ENCODE peak calls at places on chromosomes 13 and 19, in six cellular contexts. One of them, this sample, is unnamed. For H3K9me3, the result is how much of the 10 kb centered on the place peaks cover.

GRCh38 chr19:46489445-46490272 is 6.0 kb downstream of the PNMA8B start:
- DNase-seq in psoas muscle: peak
- DNase-seq in H9: no peak
- DNase-seq in ascending aorta: peak
- DNase-seq in body of pancreas: peak
- DNase-seq in thoracic aorta: peak
- DNase-seq in this sample: no peak

GRCh38 chr19:4042731-4043082 is 24.0 kb downstream of the ZBTB7A start:
- DNase-seq in psoas muscle: no peak
- DNase-seq in H9: no peak
- DNase-seq in ascending aorta: no peak
- DNase-seq in body of pancreas: peak
- DNase-seq in thoracic aorta: no peak
- DNase-seq in this sample: no peak

GRCh38 chr13:112516218-112516617 is 71.7 kb downstream of the TUBGCP3 start:
- DNase-seq in psoas muscle: no peak
- DNase-seq in H9: no peak
- DNase-seq in ascending aorta: no peak
- DNase-seq in body of pancreas: no peak
- DNase-seq in thoracic aorta: no peak
- DNase-seq in this sample: no peak

GRCh38 chr13:66425741-66426140 is 804.4 kb downstream of the PCDH9 start:
- DNase-seq in psoas muscle: no peak
- DNase-seq in H9: no peak
- DNase-seq in ascending aorta: no peak
- DNase-seq in body of pancreas: no peak
- DNase-seq in thoracic aorta: no peak
- DNase-seq in this sample: no peak

GRCh38 chr13:45325806-45326205 is 15.2 kb downstream of the TPT1 start:
- DNase-seq in psoas muscle: peak
- DNase-seq in H9: no peak
- DNase-seq in ascending aorta: peak
- DNase-seq in body of pancreas: peak
- DNase-seq in thoracic aorta: peak
- DNase-seq in this sample: peak

GRCh38 chr19:48333467-48334384 is 8.4 kb downstream of the EMP3 start:
- DNase-seq in psoas muscle: peak
- DNase-seq in H9: peak
- DNase-seq in ascending aorta: peak
- DNase-seq in body of pancreas: peak
- DNase-seq in thoracic aorta: peak
- DNase-seq in this sample: peak

GRCh38 chr19:5559804-5560133 is 8.0 kb downstream of the TINCR start:
- DNase-seq in psoas muscle: no peak
- DNase-seq in H9: no peak
- DNase-seq in ascending aorta: no peak
- DNase-seq in body of pancreas: no peak
- DNase-seq in thoracic aorta: no peak
- DNase-seq in this sample: no peak

GRCh38 chr19:40811478-40812341 is 12.7 kb downstream of the EGLN2 start:
- DNase-seq in psoas muscle: peak
- DNase-seq in H9: peak
- DNase-seq in ascending aorta: no peak
- DNase-seq in body of pancreas: no peak
- DNase-seq in thoracic aorta: no peak
- DNase-seq in this sample: no peak

GRCh38 chr19:22622901-22623840 is 11.0 kb upstream of the ZNF492 start:
- DNase-seq in psoas muscle: no peak
- DNase-seq in H9: no peak
- DNase-seq in ascending aorta: no peak
- DNase-seq in body of pancreas: no peak
- DNase-seq in thoracic aorta: no peak
- DNase-seq in this sample: no peak
- H3K9me3 ChIP-seq in psoas muscle: under half
- H3K9me3 ChIP-seq in H9: half or more
- H3K9me3 ChIP-seq in ascending aorta: under half
- H3K9me3 ChIP-seq in body of pancreas: under half
- H3K9me3 ChIP-seq in thoracic aorta: under half
- H3K9me3 ChIP-seq in this sample: half or more

GRCh38 chr19:2850256-2850925 is 9.1 kb downstream of the ZNF555 start:
- DNase-seq in psoas muscle: no peak
- DNase-seq in H9: no peak
- DNase-seq in ascending aorta: no peak
- DNase-seq in body of pancreas: no peak
- DNase-seq in thoracic aorta: no peak
- DNase-seq in this sample: no peak

GRCh38 chr19:2854849-2855248 is 12.3 kb upstream of the ZNF556 start:
- DNase-seq in psoas muscle: no peak
- DNase-seq in H9: no peak
- DNase-seq in ascending aorta: no peak
- DNase-seq in body of pancreas: no peak
- DNase-seq in thoracic aorta: no peak
- DNase-seq in this sample: no peak

GRCh38 chr19:2856457-2857055 is 10.6 kb upstream of the ZNF556 start:
- DNase-seq in psoas muscle: no peak
- DNase-seq in H9: no peak
- DNase-seq in ascending aorta: no peak
- DNase-seq in body of pancreas: no peak
- DNase-seq in thoracic aorta: no peak
- DNase-seq in this sample: no peak

GRCh38 chr19:2852598-2852997 is 11.3 kb downstream of the ZNF555 start:
- DNase-seq in psoas muscle: no peak
- DNase-seq in H9: no peak
- DNase-seq in ascending aorta: no peak
- DNase-seq in body of pancreas: no peak
- DNase-seq in thoracic aorta: no peak
- DNase-seq in this sample: no peak

DNA sequence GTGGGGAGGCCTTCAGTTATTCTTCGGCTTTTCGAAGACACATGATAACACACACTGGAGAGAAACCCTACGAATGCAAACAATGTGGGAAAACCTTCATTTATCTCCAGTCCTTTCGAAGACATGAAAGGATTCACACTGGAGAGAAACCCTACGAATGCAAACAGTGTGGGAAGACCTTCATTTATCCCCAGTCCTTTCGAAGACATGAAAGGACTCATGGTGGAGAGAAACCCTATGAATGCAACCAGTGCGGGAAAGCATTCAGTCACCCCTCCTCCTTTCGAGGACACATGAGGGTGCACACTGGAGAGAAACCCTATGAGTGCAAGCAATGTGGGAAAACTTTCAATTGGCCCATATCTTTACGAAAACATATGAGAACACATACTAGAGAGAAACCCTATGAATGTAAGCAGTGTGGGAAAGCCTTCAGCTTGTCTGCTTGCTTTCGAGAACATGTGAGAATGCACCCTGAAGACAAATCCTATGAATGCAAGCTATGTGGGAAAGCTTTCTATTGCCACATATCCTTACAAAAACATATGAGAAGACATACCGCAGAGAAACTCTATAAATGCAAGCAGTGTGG is 11.8 kb downstream of the ZNF555 start:
- DNase-seq in psoas muscle: no peak
- DNase-seq in H9: no peak
- DNase-seq in ascending aorta: no peak
- DNase-seq in body of pancreas: no peak
- DNase-seq in thoracic aorta: no peak
- DNase-seq in this sample: no peak
- H3K9me3 ChIP-seq in psoas muscle: half or more
- H3K9me3 ChIP-seq in H9: half or more
- H3K9me3 ChIP-seq in ascending aorta: half or more
- H3K9me3 ChIP-seq in body of pancreas: under half
- H3K9me3 ChIP-seq in thoracic aorta: half or more
- H3K9me3 ChIP-seq in this sample: half or more

DNA sequence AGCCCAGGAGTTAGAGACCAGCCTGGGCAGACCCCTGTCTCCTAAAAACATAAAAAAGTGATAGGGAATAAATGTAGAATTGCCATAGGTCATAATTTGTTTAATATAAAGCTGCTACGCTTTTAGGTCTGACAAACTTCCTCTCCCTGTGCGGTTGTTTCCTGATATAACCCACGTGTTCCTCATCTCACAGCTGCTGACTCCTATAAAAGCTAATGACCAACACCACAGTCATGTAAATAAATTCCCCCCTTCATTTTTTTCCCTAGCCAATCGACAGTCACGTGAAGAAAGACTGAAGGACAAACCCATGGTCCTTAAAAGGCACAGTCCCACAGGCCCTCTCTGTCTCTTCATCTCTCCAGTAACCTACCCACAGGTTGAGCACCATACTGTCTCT is 27.5 kb downstream of the ZNF266 start:
- DNase-seq in psoas muscle: no peak
- DNase-seq in H9: no peak
- DNase-seq in ascending aorta: no peak
- DNase-seq in body of pancreas: no peak
- DNase-seq in thoracic aorta: no peak
- DNase-seq in this sample: no peak
- H3K9me3 ChIP-seq in psoas muscle: half or more
- H3K9me3 ChIP-seq in H9: half or more
- H3K9me3 ChIP-seq in ascending aorta: half or more
- H3K9me3 ChIP-seq in body of pancreas: under half
- H3K9me3 ChIP-seq in thoracic aorta: half or more
- H3K9me3 ChIP-seq in this sample: half or more

GRCh38 chr19:58044886-58045285 is 11.1 kb downstream of the ZSCAN1 start:
- DNase-seq in psoas muscle: no peak
- DNase-seq in H9: no peak
- DNase-seq in ascending aorta: no peak
- DNase-seq in body of pancreas: no peak
- DNase-seq in thoracic aorta: no peak
- DNase-seq in this sample: no peak
- H3K9me3 ChIP-seq in psoas muscle: under half
- H3K9me3 ChIP-seq in H9: under half
- H3K9me3 ChIP-seq in ascending aorta: half or more
- H3K9me3 ChIP-seq in body of pancreas: under half
- H3K9me3 ChIP-seq in thoracic aorta: under half
- H3K9me3 ChIP-seq in this sample: half or more

GRCh38 chr19:27393591-27393990 is 1819.4 kb downstream of the UQCRFS1 start:
- DNase-seq in psoas muscle: no peak
- DNase-seq in H9: no peak
- DNase-seq in ascending aorta: no peak
- DNase-seq in body of pancreas: no peak
- DNase-seq in thoracic aorta: no peak
- DNase-seq in this sample: no peak
- H3K9me3 ChIP-seq in psoas muscle: under half
- H3K9me3 ChIP-seq in H9: half or more
- H3K9me3 ChIP-seq in ascending aorta: under half
- H3K9me3 ChIP-seq in body of pancreas: under half
- H3K9me3 ChIP-seq in thoracic aorta: under half
- H3K9me3 ChIP-seq in this sample: under half

DNA sequence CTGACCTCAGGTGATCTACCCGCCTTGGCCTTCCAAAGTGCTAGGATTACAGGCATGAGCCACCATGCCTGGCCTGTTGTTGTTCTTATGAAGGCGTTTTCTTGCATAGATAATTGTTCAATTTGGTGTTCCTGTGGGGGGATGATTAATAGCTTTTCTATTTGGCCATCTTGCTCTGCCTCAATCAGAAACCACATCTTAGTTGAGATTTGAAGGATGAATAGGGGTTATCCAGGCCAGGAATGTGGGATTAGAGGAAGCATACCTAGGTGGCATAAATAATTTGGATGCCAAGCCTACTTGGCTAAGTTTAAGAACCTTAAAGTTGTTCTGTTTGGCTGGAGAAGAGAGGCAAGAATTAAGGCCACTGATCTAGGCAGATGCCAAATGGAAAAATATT is 44.4 kb downstream of the CCNA1 start:
- DNase-seq in psoas muscle: no peak
- DNase-seq in H9: no peak
- DNase-seq in ascending aorta: no peak
- DNase-seq in body of pancreas: no peak
- DNase-seq in thoracic aorta: no peak
- DNase-seq in this sample: no peak
- H3K9me3 ChIP-seq in psoas muscle: under half
- H3K9me3 ChIP-seq in H9: under half
- H3K9me3 ChIP-seq in ascending aorta: under half
- H3K9me3 ChIP-seq in body of pancreas: under half
- H3K9me3 ChIP-seq in thoracic aorta: under half
- H3K9me3 ChIP-seq in this sample: under half

GRCh38 chr13:19085876-19086275 is 95.7 kb downstream of the TUBA3C start:
- DNase-seq in psoas muscle: no peak
- DNase-seq in H9: no peak
- DNase-seq in ascending aorta: no peak
- DNase-seq in body of pancreas: no peak
- DNase-seq in thoracic aorta: no peak
- DNase-seq in this sample: no peak
- H3K9me3 ChIP-seq in psoas muscle: under half
- H3K9me3 ChIP-seq in H9: half or more
- H3K9me3 ChIP-seq in ascending aorta: under half
- H3K9me3 ChIP-seq in body of pancreas: under half
- H3K9me3 ChIP-seq in thoracic aorta: under half
- H3K9me3 ChIP-seq in this sample: half or more

DNA sequence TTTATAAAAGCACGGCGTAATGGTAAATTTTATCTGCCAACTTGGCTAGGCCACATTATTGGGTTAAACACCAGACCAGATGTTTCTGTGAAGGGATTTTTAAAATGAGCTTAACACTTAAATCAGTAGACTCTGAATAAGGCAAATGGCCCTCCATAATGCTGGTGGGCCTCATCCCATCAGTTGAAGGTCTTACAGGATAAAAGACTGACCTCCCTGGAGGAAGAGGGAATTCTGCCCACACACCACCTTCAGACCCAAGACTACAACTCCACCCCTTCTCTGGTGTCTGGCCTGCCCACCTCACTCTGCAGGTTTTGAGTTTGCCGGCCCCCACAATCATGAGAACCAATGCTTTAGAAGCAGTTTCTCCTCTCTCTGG is 96.4 kb downstream of the COL4A1 start:
- DNase-seq in psoas muscle: no peak
- DNase-seq in H9: no peak
- DNase-seq in ascending aorta: no peak
- DNase-seq in body of pancreas: no peak
- DNase-seq in thoracic aorta: no peak
- DNase-seq in this sample: no peak
- H3K9me3 ChIP-seq in psoas muscle: under half
- H3K9me3 ChIP-seq in H9: under half
- H3K9me3 ChIP-seq in ascending aorta: under half
- H3K9me3 ChIP-seq in body of pancreas: under half
- H3K9me3 ChIP-seq in thoracic aorta: under half
- H3K9me3 ChIP-seq in this sample: under half